ENCODE peak calls at places on chromosomes 16 and 17, in six cellular contexts. One of them, this sample, is unnamed.

GRCh38 chr17:46193626-46194392 is 580 bp upstream of the KANSL1 start:
- DNase-seq in stimulated activated CD4-positive, alpha-beta T cell treated with anti-CD3 and anti-CD28 coated beads, Interleukin-1b, Interleukin-23, amount 100 ng/mL, for 1 hour: peak; percentile 87
- DNase-seq in breast epithelium: peak; percentile 92
- DNase-seq in GM04503: peak; percentile 88
- DNase-seq in adipocyte: peak; percentile 100
- DNase-seq in omental fat pad: peak; percentile 63
- DNase-seq in this sample: peak; percentile 81

GRCh38 chr16:31127182-31127581 is 8.3 kb downstream of the PRSS8 start:
- DNase-seq in stimulated activated CD4-positive, alpha-beta T cell treated with anti-CD3 and anti-CD28 coated beads, Interleukin-1b, Interleukin-23, amount 100 ng/mL, for 1 hour: no peak
- DNase-seq in breast epithelium: no peak
- DNase-seq in GM04503: no peak
- DNase-seq in adipocyte: no peak
- DNase-seq in omental fat pad: no peak
- DNase-seq in this sample: no peak

GRCh38 chr16:578870-579405 is 9.2 kb downstream of the PIGQ start:
- DNase-seq in stimulated activated CD4-positive, alpha-beta T cell treated with anti-CD3 and anti-CD28 coated beads, Interleukin-1b, Interleukin-23, amount 100 ng/mL, for 1 hour: no peak
- DNase-seq in breast epithelium: no peak
- DNase-seq in GM04503: no peak
- DNase-seq in adipocyte: peak; percentile 69
- DNase-seq in omental fat pad: peak; percentile 44
- DNase-seq in this sample: no peak

GRCh38 chr17:50055055-50055425 is 870 bp upstream of the ITGA3 start:
- DNase-seq in stimulated activated CD4-positive, alpha-beta T cell treated with anti-CD3 and anti-CD28 coated beads, Interleukin-1b, Interleukin-23, amount 100 ng/mL, for 1 hour: no peak
- DNase-seq in breast epithelium: peak; percentile 88
- DNase-seq in GM04503: no peak
- DNase-seq in adipocyte: peak; percentile 44
- DNase-seq in omental fat pad: no peak
- DNase-seq in this sample: no peak

GRCh38 chr16:89001117-89002027 is 24.4 kb upstream of the CBFA2T3 start:
- DNase-seq in stimulated activated CD4-positive, alpha-beta T cell treated with anti-CD3 and anti-CD28 coated beads, Interleukin-1b, Interleukin-23, amount 100 ng/mL, for 1 hour: no peak
- DNase-seq in breast epithelium: no peak
- DNase-seq in GM04503: no peak
- DNase-seq in adipocyte: no peak
- DNase-seq in omental fat pad: no peak
- DNase-seq in this sample: no peak

GRCh38 chr16:51306116-51306515 is 155.0 kb upstream of the SALL1 start:
- DNase-seq in stimulated activated CD4-positive, alpha-beta T cell treated with anti-CD3 and anti-CD28 coated beads, Interleukin-1b, Interleukin-23, amount 100 ng/mL, for 1 hour: no peak
- DNase-seq in breast epithelium: no peak
- DNase-seq in GM04503: no peak
- DNase-seq in adipocyte: peak; percentile 74
- DNase-seq in omental fat pad: no peak
- DNase-seq in this sample: no peak

GRCh38 chr16:27561216-27561615 is 11.3 kb downstream of the KATNIP start:
- DNase-seq in stimulated activated CD4-positive, alpha-beta T cell treated with anti-CD3 and anti-CD28 coated beads, Interleukin-1b, Interleukin-23, amount 100 ng/mL, for 1 hour: no peak
- DNase-seq in breast epithelium: no peak
- DNase-seq in GM04503: no peak
- DNase-seq in adipocyte: no peak
- DNase-seq in omental fat pad: no peak
- DNase-seq in this sample: no peak

GRCh38 chr17:75737133-75737962 is 16.1 kb downstream of the ITGB4 start:
- DNase-seq in stimulated activated CD4-positive, alpha-beta T cell treated with anti-CD3 and anti-CD28 coated beads, Interleukin-1b, Interleukin-23, amount 100 ng/mL, for 1 hour: no peak
- DNase-seq in breast epithelium: no peak
- DNase-seq in GM04503: no peak
- DNase-seq in adipocyte: no peak
- DNase-seq in omental fat pad: no peak
- DNase-seq in this sample: no peak

GRCh38 chr16:67562918-67563707 is 787 bp downstream of the CTCF start:
- DNase-seq in stimulated activated CD4-positive, alpha-beta T cell treated with anti-CD3 and anti-CD28 coated beads, Interleukin-1b, Interleukin-23, amount 100 ng/mL, for 1 hour: no peak
- DNase-seq in breast epithelium: peak; percentile 43
- DNase-seq in GM04503: no peak
- DNase-seq in adipocyte: peak; percentile 80
- DNase-seq in omental fat pad: no peak
- DNase-seq in this sample: no peak

GRCh38 chr17:7882629-7883028 is 6.0 kb upstream of the CHD3 start:
- DNase-seq in stimulated activated CD4-positive, alpha-beta T cell treated with anti-CD3 and anti-CD28 coated beads, Interleukin-1b, Interleukin-23, amount 100 ng/mL, for 1 hour: no peak
- DNase-seq in breast epithelium: no peak
- DNase-seq in GM04503: no peak
- DNase-seq in adipocyte: no peak
- DNase-seq in omental fat pad: no peak
- DNase-seq in this sample: no peak

GRCh38 chr17:18191071-18191667 is 7.5 kb downstream of the ALKBH5 start:
- DNase-seq in stimulated activated CD4-positive, alpha-beta T cell treated with anti-CD3 and anti-CD28 coated beads, Interleukin-1b, Interleukin-23, amount 100 ng/mL, for 1 hour: no peak
- DNase-seq in breast epithelium: no peak
- DNase-seq in GM04503: no peak
- DNase-seq in adipocyte: peak; percentile 20
- DNase-seq in omental fat pad: no peak
- DNase-seq in this sample: no peak

GRCh38 chr17:49015924-49016774 is 19.0 kb downstream of the IGF2BP1 start:
- DNase-seq in stimulated activated CD4-positive, alpha-beta T cell treated with anti-CD3 and anti-CD28 coated beads, Interleukin-1b, Interleukin-23, amount 100 ng/mL, for 1 hour: no peak
- DNase-seq in breast epithelium: no peak
- DNase-seq in GM04503: no peak
- DNase-seq in adipocyte: no peak
- DNase-seq in omental fat pad: no peak
- DNase-seq in this sample: no peak

GRCh38 chr17:1200440-1200839 is 20.7 kb upstream of the ABR start:
- DNase-seq in stimulated activated CD4-positive, alpha-beta T cell treated with anti-CD3 and anti-CD28 coated beads, Interleukin-1b, Interleukin-23, amount 100 ng/mL, for 1 hour: no peak
- DNase-seq in breast epithelium: no peak
- DNase-seq in GM04503: no peak
- DNase-seq in adipocyte: no peak
- DNase-seq in omental fat pad: no peak
- DNase-seq in this sample: no peak

This sample was measured in NCI-H1048.